ENCODE peak calls at places on chromosomes 4 and X, in six cellular contexts. F, V, O, Q, Z and D are unnamed samples.

GRCh38 chr4:188221090-188221489 is 81.8 kb downstream of the TRIML1 start:
- DNase-seq in O (no peak), F (no peak), V (no peak), Q (no peak), Z (no peak), D (no peak)

GRCh38 chr4:8205749-8206611 is 6.9 kb downstream of the SH3TC1 start:
- DNase-seq in V (no peak), Q (no peak), F (no peak), Z (no peak), O (no peak), D (no peak)

GRCh38 chr4:2886622-2887021 is 43.0 kb downstream of the ADD1 start:
- DNase-seq in Z (no peak), F (no peak), O (peak), V (no peak), Q (no peak), D (no peak)

GRCh38 chr4:165873298-165874071 is 448 bp downstream of the TLL1 start:
- DNase-seq in Q (peak), V (no peak), O (peak), F (peak), Z (no peak), D (peak)

GRCh38 chr4:120007171-120007894 is 59.3 kb downstream of the MAD2L1 start:
- DNase-seq in V (peak), Q (no peak), O (no peak), Z (no peak), F (no peak), D (no peak)

GRCh38 chr4:109811707-109812106 is 3.9 kb upstream of the GAR1 start:
- DNase-seq in V (no peak), Z (no peak), F (no peak), Q (no peak), O (no peak), D (no peak)

GRCh38 chrX:24928114-24928513 is 87.7 kb downstream of the ARX start:
- DNase-seq in V (no peak), Q (no peak), O (no peak), Z (peak), F (no peak), D (no peak)

GRCh38 chr4:156619154-156619934 is 352.3 kb downstream of the PDGFC start:
- DNase-seq in Z (no peak), V (no peak), F (no peak), O (no peak), Q (no peak), D (no peak)

GRCh38 chrX:132631579-132632232 is 142.9 kb upstream of the MBNL3 start:
- DNase-seq in V (no peak), Z (no peak), F (no peak), O (peak), Q (no peak), D (peak)

GRCh38 chr4:85803846-85804245 is 328.9 kb downstream of the ARHGAP24 start:
- DNase-seq in V (no peak), F (no peak), Q (no peak), Z (no peak), O (no peak), D (no peak)

GRCh38 chr4:22532896-22533295 is 17.0 kb upstream of the ADGRA3 start:
- DNase-seq in Q (no peak), V (no peak), Z (no peak), O (no peak), F (no peak), D (no peak)

GRCh38 chr4:14529653-14530052 is 472.6 kb upstream of the CPEB2 start:
- DNase-seq in F (no peak), V (no peak), O (no peak), Q (no peak), Z (no peak), D (peak)

GRCh38 chrX:85590638-85591037 is 211.2 kb upstream of the POF1B start:
- DNase-seq in Z (no peak), F (no peak), Q (no peak), O (no peak), V (no peak), D (peak)

GRCh38 chr4:24857996-24858395 is 54.8 kb downstream of the CCDC149 start:
- DNase-seq in O (no peak), Q (no peak), V (peak), F (no peak), Z (no peak), D (no peak)

GRCh38 chrX:50158616-50159015 is 42.2 kb downstream of the AKAP4 start:
- DNase-seq in F (no peak), O (no peak), Q (no peak), V (no peak), Z (no peak), D (no peak)

GRCh38 chr4:165537028-165537648 is 158.3 kb downstream of the CPE start:
- DNase-seq in O (peak), Z (peak), F (no peak), Q (no peak), V (peak), D (peak)

GRCh38 chr4:125891597-125892258 is 577.0 kb downstream of the FAT4 start:
- DNase-seq in O (no peak), V (peak), Z (no peak), F (no peak), Q (no peak), D (no peak)

GRCh38 chr4:126799971-126800722 is 832.6 kb upstream of the INTU start:
- DNase-seq in Z (peak), F (no peak), V (no peak), O (no peak), Q (no peak), D (no peak)

GRCh38 chr4:5758741-5759140 is 47.7 kb downstream of the EVC start:
- DNase-seq in Z (no peak), F (no peak), O (no peak), V (peak), Q (no peak), D (no peak)

GRCh38 chr4:86927843-86928395 is 6.9 kb upstream of the AFF1 start:
- DNase-seq in V (peak), Q (peak), F (no peak), O (no peak), Z (no peak), D (no peak)

GRCh38 chr4:138007572-138007971 is 234.6 kb downstream of the SLC7A11 start:
- DNase-seq in O (peak), Z (no peak), V (no peak), F (no peak), Q (no peak), D (peak)

GRCh38 chr4:159048166-159048886 is 54.6 kb upstream of the RAPGEF2 start:
- DNase-seq in O (peak), V (peak), F (peak), Q (peak), Z (peak), D (no peak)

GRCh38 chrX:103635436-103635835 is 6.7 kb downstream of the TCEAL1 start:
- DNase-seq in V (no peak), Z (no peak), F (no peak), Q (no peak), O (no peak), D (no peak)

GRCh38 chrX:68995780-68996551 is 167.1 kb downstream of the EFNB1 start:
- DNase-seq in F (no peak), V (no peak), Q (peak), Z (no peak), O (no peak), D (peak)

GRCh38 chrX:7147431-7147977 is at the start of gene STS:
- DNase-seq in V (no peak), Z (peak), O (peak), Q (peak), F (peak), D (no peak)

GRCh38 chrX:13747836-13748235 is 13.3 kb downstream of the OFD1 start:
- DNase-seq in Z (no peak), F (peak), V (no peak), O (peak), Q (no peak), D (peak)

GRCh38 chr4:95537181-95537580 is 11.6 kb downstream of the UNC5C start:
- DNase-seq in V (no peak), Q (no peak), Z (no peak), O (no peak), F (no peak), D (no peak)

GRCh38 chr4:117134386-117134785 is 49.0 kb upstream of the TRAM1L1 start:
- DNase-seq in Z (no peak), V (peak), Q (no peak), F (no peak), O (peak), D (peak)